ENCODE peak calls at places on chromosome 22, in six cellular contexts. T is left ventricle myocardium inferior, G is omental fat pad, D is pancreas, M is GM10248, A is lower leg skin. B is an unnamed sample.

GRCh38 chr22:47837703-47838102 is 1075.3 kb downstream of the TBC1D22A start:
- DNase-seq in T (no peak), G (no peak), D (no peak), M (no peak), A (no peak), B (no peak)

GRCh38 chr22:34070051-34070450 is 149.8 kb upstream of the LARGE1 start:
- DNase-seq in T (no peak), G (no peak), D (no peak), M (no peak), A (no peak), B (no peak)

GRCh38 chr22:23110190-23110921 is 31.4 kb downstream of the RSPH14 start:
- DNase-seq in T (no peak), G (no peak), D (no peak), M (no peak), A (no peak), B (no peak)

GRCh38 chr22:20728523-20729190 is 45.3 kb upstream of the SERPIND1 start:
- DNase-seq in T (no peak), G (no peak), D (no peak), M (no peak), A (no peak), B (no peak)

GRCh38 chr22:19523240-19524169 is 705 bp downstream of the CLDN5 start:
- DNase-seq in T (no peak), G (no peak), D (no peak), M (peak), A (no peak), B (no peak)

GRCh38 chr22:29691636-29692326 is 28.0 kb upstream of the CABP7 start:
- DNase-seq in T (no peak), G (no peak), D (no peak), M (no peak), A (no peak), B (no peak)

GRCh38 chr22:25746012-25746373 is 4.0 kb downstream of the MYO18B start:
- DNase-seq in T (no peak), G (no peak), D (no peak), M (no peak), A (no peak), B (no peak)

GRCh38 chr22:30202531-30203006 is 44.0 kb downstream of the LIF start:
- DNase-seq in T (no peak), G (no peak), D (peak), M (no peak), A (no peak), B (no peak)

GRCh38 chr22:29751139-29751538 is 15.7 kb downstream of the ZMAT5 start:
- DNase-seq in T (no peak), G (no peak), D (no peak), M (no peak), A (no peak), B (no peak)

GRCh38 chr22:18023509-18024275 is 669 bp downstream of the MICAL3 start:
- DNase-seq in T (peak), G (peak), D (peak), M (peak), A (peak), B (no peak)

GRCh38 chr22:28497188-28497587 is 182.5 kb downstream of the TTC28 start:
- DNase-seq in T (no peak), G (no peak), D (no peak), M (no peak), A (no peak), B (no peak)

GRCh38 chr22:27970596-27971220 is 51.7 kb upstream of the PITPNB start:
- DNase-seq in T (no peak), G (no peak), D (no peak), M (no peak), A (no peak), B (no peak)

GRCh38 chr22:16824718-16825687 is at the start of gene XKR3:
- DNase-seq in T (no peak), G (no peak), D (no peak), M (no peak), A (no peak), B (no peak)

GRCh38 chr22:30887861-30888260 is 80.7 kb downstream of the MORC2 start:
- DNase-seq in T (peak), G (no peak), D (no peak), M (no peak), A (no peak), B (no peak)

GRCh38 chr22:17930455-17931313 is 93.7 kb downstream of the MICAL3 start:
- DNase-seq in T (no peak), G (no peak), D (no peak), M (no peak), A (no peak), B (no peak)

GRCh38 chr22:46598737-46599424 is 21.3 kb upstream of the GRAMD4 start:
- DNase-seq in T (peak), G (no peak), D (no peak), M (no peak), A (no peak), B (no peak)

GRCh38 chr22:31130873-31131272 is 8.1 kb downstream of the INPP5J start:
- DNase-seq in T (no peak), G (no peak), D (peak), M (no peak), A (no peak), B (no peak)

GRCh38 chr22:47369020-47369419 is 606.6 kb downstream of the TBC1D22A start:
- DNase-seq in T (no peak), G (no peak), D (no peak), M (no peak), A (no peak), B (peak)

GRCh38 chr22:48711031-48711431 is 1116.6 kb downstream of the BRD1 start:
- DNase-seq in T (peak), G (no peak), D (no peak), M (no peak), A (no peak), B (no peak)

GRCh38 chr22:44256860-44257560 is 55.7 kb downstream of the SHISAL1 start:
- DNase-seq in T (no peak), G (no peak), D (no peak), M (no peak), A (no peak), B (peak)
- TF ChIP-seq CTCF in T (no peak), G (no peak), D (no peak), M (no peak), A (no peak), B (no peak)

DNA sequence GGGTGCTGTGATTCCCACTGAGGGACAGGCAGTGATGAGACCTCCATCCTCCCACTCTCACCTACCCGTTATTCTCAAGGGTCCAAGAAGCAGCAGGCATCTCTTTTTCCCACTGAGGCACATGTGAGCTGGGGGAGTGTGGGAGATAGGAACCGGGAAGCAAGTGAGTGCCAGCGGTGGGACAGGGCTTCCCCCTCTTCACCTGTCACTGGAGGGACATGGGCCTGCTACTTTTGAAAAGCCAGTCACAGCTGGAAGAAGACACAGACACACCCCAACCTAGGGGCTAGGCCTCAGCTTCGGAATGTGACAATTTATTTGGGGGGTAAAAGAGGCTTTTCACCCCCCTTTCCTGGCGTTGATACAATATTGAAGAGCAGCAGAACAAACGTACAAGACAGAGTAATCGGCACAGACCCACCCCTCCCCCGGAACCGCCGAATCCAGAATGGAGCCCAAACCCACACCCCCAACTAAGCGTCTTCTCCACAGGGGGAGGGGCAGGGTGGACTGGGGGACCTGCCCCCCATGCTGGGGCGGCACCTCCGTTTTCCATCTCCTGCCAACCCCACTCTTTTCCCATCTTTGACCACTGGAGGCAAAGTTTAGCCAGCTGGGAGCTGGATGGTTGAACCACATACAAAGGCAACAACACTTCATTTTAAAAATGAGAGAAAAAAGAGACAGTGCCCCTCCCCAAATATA is 10.7 kb downstream of the CBX6 start:
- DNase-seq in T (no peak), G (no peak), D (no peak), M (no peak), A (no peak), B (no peak)
- TF ChIP-seq CTCF in T (no peak), G (no peak), D (no peak), M (no peak), A (no peak), B (no peak)

GRCh38 chr22:37285937-37286336 is 3.6 kb downstream of the CYTH4 start:
- DNase-seq in T (no peak), G (no peak), D (no peak), M (no peak), A (no peak), B (no peak)

GRCh38 chr22:37284807-37285355 is 2.6 kb downstream of the CYTH4 start:
- DNase-seq in T (peak), G (no peak), D (no peak), M (peak), A (peak), B (no peak)

GRCh38 chr22:37288521-37288920 is 6.2 kb downstream of the CYTH4 start:
- DNase-seq in T (no peak), G (no peak), D (no peak), M (no peak), A (no peak), B (no peak)

GRCh38 chr22:37289156-37289735 is 6.9 kb downstream of the CYTH4 start:
- DNase-seq in T (no peak), G (no peak), D (no peak), M (no peak), A (no peak), B (no peak)

GRCh38 chr22:37287550-37287951 is 5.2 kb downstream of the CYTH4 start:
- DNase-seq in T (no peak), G (no peak), D (no peak), M (no peak), A (no peak), B (no peak)
- TF ChIP-seq CTCF in T (no peak), G (no peak), D (no peak), M (no peak), A (no peak), B (no peak)

DNA sequence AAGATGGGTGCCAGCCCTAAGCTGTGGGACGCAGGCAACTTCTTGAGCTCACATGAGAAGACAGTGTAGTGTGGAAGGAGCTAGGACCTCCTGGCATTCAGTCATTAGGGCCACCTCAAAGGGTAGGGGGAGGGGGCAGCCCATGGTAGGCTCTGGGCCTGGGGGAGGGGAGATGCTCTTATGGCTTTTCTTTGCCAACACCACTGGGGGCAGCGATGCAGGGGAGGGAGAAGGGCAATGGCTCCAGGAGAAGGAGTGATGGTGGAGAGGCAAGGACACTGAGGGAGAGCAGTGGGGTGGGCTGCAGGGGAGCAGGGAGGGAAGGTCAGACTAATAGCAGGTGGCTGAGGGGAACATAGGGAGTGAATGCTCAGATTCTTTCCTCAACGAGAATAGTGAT is 63.3 kb upstream of the SUSD2 start:
- DNase-seq in T (no peak), G (no peak), D (no peak), M (no peak), A (no peak), B (no peak)
- TF ChIP-seq CTCF in T (no peak), G (no peak), D (no peak), M (no peak), A (no peak), B (peak)

GRCh38 chr22:35306350-35306967 is 6.8 kb downstream of the TOM1 start:
- DNase-seq in T (no peak), G (no peak), D (no peak), M (no peak), A (no peak), B (peak)
- TF ChIP-seq CTCF in T (no peak), G (no peak), D (no peak), M (no peak), A (no peak), B (no peak)

GRCh38 chr22:50699001-50699753 is 26.6 kb downstream of the SHANK3 start:
- DNase-seq in T (peak), G (no peak), D (no peak), M (no peak), A (no peak), B (no peak)

GRCh38 chr22:50699754-50700386 is 27.2 kb downstream of the SHANK3 start:
- DNase-seq in T (peak), G (no peak), D (no peak), M (no peak), A (no peak), B (no peak)

GRCh38 chr22:50701076-50701419 is 28.4 kb downstream of the SHANK3 start:
- DNase-seq in T (no peak), G (no peak), D (no peak), M (no peak), A (no peak), B (no peak)

GRCh38 chr22:50701428-50702154 is 29.0 kb downstream of the SHANK3 start:
- DNase-seq in T (no peak), G (no peak), D (no peak), M (no peak), A (no peak), B (no peak)

GRCh38 chr22:50700387-50701075 is 27.9 kb downstream of the SHANK3 start:
- DNase-seq in T (peak), G (no peak), D (no peak), M (no peak), A (no peak), B (no peak)
- TF ChIP-seq CTCF in T (no peak), G (no peak), D (no peak), M (no peak), A (no peak), B (no peak)

GRCh38 chr22:32680277-32680676 is 121.2 kb upstream of the TIMP3 start:
- DNase-seq in T (no peak), G (no peak), D (no peak), M (no peak), A (no peak), B (no peak)

GRCh38 chr22:32676196-32676595 is 125.3 kb upstream of the TIMP3 start:
- DNase-seq in T (no peak), G (no peak), D (peak), M (no peak), A (no peak), B (no peak)

GRCh38 chr22:32677876-32678275 is 123.6 kb upstream of the TIMP3 start:
- DNase-seq in T (no peak), G (no peak), D (no peak), M (no peak), A (no peak), B (no peak)

GRCh38 chr22:32672542-32672941 is 129.0 kb upstream of the TIMP3 start:
- DNase-seq in T (no peak), G (no peak), D (no peak), M (no peak), A (no peak), B (no peak)

DNA sequence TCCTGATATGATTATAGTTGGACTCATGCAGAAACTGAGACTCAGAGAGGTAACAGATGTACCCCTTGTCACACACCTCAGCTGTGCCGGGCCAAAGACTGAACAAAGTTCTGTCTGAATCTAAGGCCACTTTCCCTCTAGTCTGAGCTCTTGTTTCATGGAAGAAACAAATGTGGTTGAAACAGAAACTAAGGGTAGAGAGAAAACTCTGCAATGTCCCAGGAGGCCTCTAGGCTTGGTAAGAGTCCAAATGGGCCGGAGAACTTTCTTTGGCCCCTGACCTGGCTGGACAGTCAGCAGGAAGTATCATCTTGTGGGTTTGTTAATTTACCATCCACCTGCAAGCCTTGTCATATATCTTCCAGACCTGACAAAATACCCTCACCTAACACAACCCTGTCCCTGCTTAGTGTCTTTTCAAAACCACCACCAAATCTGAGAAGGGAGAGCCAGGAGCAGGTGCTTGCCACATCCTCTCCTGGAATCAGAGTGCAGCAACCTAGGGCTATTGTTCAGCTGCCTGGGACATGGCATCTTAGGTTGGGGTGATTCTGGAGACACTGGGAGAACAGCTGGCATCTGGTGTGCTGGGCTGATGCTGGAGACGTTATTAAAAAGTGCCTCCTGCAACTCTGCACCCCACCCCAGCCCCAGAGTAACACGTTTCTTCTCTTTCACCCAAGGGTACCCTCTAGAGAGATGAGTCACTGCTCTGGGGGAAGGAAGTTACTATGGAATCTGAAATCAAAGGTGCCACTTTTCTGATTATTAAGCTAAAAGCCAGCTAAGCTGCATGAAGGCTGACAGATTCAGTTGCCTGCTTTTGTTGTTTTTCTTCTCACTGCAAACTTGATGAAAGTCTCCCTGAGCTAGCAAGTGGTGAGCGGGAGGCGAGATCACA is 126.3 kb upstream of the TIMP3 start:
- DNase-seq in T (peak), G (no peak), D (no peak), M (no peak), A (no peak), B (no peak)
- TF ChIP-seq CTCF in T (peak), G (no peak), D (no peak), M (no peak), A (no peak), B (no peak)

DNA sequence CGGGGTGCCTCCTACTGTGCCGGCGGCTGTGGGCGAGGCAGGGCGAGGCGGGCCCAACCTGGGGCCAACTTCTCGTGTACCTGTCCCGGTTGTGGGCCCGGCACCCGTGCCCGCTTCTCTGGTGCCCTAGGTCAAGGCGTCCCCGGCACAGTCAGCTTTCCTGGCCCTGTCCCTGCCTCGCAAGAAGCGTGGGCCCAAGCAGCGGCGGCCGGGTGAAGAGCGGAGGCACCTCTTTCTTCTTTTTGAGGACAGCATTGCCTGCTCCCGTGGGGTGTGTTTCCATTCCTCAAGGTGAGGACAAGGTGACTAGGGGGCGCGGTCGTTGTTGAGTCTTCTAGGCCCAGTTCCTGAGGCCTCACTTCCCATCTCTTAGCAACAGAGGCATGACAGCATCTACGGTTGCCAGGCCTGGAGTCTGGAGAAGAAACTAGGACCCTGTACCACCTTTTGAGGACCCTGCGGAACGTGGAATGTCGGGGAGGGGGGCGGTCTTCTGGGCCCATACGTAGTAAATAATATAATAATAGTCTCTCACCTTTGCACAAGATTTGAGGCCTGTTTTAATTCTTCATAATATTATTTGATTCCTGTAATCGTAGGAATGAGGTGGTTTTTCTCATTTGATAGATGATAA is 418 bp downstream of the ACO2 start:
- DNase-seq in T (peak), G (no peak), D (no peak), M (no peak), A (no peak), B (no peak)
- TF ChIP-seq CTCF in T (no peak), G (no peak), D (no peak), M (no peak), A (no peak), B (no peak)

DNA sequence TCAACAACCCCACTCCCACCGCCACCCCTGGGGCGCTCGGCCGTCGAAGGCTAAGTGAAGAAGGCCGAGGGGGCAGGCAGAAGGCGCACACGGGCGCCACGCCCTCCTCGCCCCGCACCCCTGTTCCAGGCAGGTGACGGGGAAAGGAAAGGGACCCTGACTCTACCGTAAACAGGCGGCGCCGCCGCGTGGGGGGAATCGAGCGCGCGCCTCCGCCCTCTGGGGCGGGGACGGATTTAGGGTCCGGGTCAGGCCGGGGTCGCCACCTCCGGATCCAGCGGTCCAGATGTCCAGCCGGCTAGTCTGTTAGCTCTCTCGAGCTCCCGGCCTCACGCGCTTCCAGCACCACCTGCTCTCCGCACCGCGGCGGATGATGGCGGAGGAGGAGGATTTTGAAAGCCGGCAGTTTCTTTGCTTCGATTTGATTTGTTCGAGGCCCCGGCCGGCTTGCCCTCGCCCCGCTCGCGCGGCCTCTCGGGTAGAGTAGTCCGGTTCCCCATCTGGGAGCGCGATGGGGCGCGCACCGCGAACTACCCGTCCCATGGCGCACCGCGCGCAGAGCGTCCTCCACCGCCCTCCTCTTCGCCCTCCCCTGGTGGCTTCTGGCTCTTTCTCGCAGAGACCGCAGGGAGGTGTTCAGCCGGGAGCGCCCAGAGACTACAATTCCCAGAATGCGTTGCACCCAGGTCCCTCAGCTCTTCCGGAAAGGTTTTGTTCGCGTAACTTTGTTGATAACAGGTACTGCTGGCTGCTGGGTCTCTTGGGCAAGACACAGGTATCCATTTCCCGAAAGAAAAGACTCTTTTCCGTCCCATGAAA is at the start of gene RANGAP1:
- DNase-seq in T (peak), G (peak), D (peak), M (peak), A (peak), B (peak)
- TF ChIP-seq CTCF in T (peak), G (no peak), D (peak), M (no peak), A (no peak), B (peak)

B was measured in osteocyte.